ENCODE peak calls at places on chromosomes 3 and 15, in eight cellular contexts. L, I, B, P, V, Z, D and C are unnamed samples. For H3K4me1, the result is how much of the 10 kb centered on the place peaks cover.

GRCh38 chr15:69997701-69998273 is 99.9 kb downstream of the TLE3 start:
- DNase-seq in L (peak), I (peak), B (peak), P (no peak), V (no peak), Z (no peak), D (peak), C (no peak)

GRCh38 chr3:42752441-42752840 is 20.6 kb downstream of the CCDC13 start:
- DNase-seq in L (no peak), I (no peak), B (no peak), P (no peak), V (no peak), Z (peak), D (no peak), C (no peak)

GRCh38 chr15:50162988-50163718 is 18.8 kb upstream of the SLC27A2 start:
- DNase-seq in L (no peak), I (no peak), B (peak), P (no peak), V (no peak), Z (no peak), D (no peak), C (no peak)

GRCh38 chr15:75673426-75674247 is 25.9 kb downstream of the SNX33 start:
- DNase-seq in L (peak), I (peak), B (peak), P (peak), V (peak), Z (no peak), D (peak), C (peak)

GRCh38 chr3:134066539-134067310 is 37.0 kb upstream of the SLCO2A1 start:
- DNase-seq in L (peak), I (peak), B (no peak), P (no peak), V (no peak), Z (no peak), D (peak), C (no peak)

GRCh38 chr3:102018544-102018943 is 169.2 kb downstream of the NFKBIZ start:
- DNase-seq in L (no peak), I (no peak), B (no peak), P (no peak), V (no peak), Z (no peak), D (no peak), C (no peak)

GRCh38 chr15:32222716-32223115 is 180.4 kb downstream of the GOLGA8K start:
- DNase-seq in L (no peak), I (no peak), B (no peak), P (no peak), V (no peak), Z (no peak), D (no peak), C (peak)

GRCh38 chr3:133479895-133480669 is 80.2 kb downstream of the BFSP2 start:
- DNase-seq in L (no peak), I (peak), B (no peak), P (no peak), V (no peak), Z (no peak), D (peak), C (peak)

GRCh38 chr15:76339302-76340197 is 3.0 kb downstream of the ISL2 start:
- DNase-seq in L (no peak), I (no peak), B (no peak), P (no peak), V (no peak), Z (peak), D (no peak), C (no peak)

GRCh38 chr3:148173836-148174235 is 523.9 kb upstream of the AGTR1 start:
- DNase-seq in L (no peak), I (no peak), B (no peak), P (no peak), V (no peak), Z (no peak), D (no peak), C (no peak)

GRCh38 chr15:41115652-41116115 is 396 bp downstream of the INO80 start:
- DNase-seq in L (peak), I (peak), B (peak), P (peak), V (peak), Z (no peak), D (peak), C (peak)

GRCh38 chr3:197309528-197310361 is 11.3 kb upstream of the DLG1 start:
- DNase-seq in L (no peak), I (peak), B (peak), P (no peak), V (no peak), Z (no peak), D (no peak), C (no peak)

GRCh38 chr3:112366428-112366931 is 33.5 kb downstream of the CD200 start:
- DNase-seq in L (no peak), I (no peak), B (no peak), P (no peak), V (no peak), Z (no peak), D (no peak), C (no peak)

GRCh38 chr15:77012868-77013267 is 17.9 kb downstream of the PSTPIP1 start:
- DNase-seq in L (no peak), I (no peak), B (no peak), P (no peak), V (no peak), Z (no peak), D (no peak), C (no peak)

GRCh38 chr3:41419809-41420208 is 220.5 kb downstream of the CTNNB1 start:
- DNase-seq in L (no peak), I (no peak), B (no peak), P (no peak), V (no peak), Z (no peak), D (no peak), C (no peak)

GRCh38 chr15:50906954-50907865 is 1.3 kb upstream of the AP4E1 start:
- DNase-seq in L (no peak), I (peak), B (no peak), P (no peak), V (no peak), Z (no peak), D (peak), C (peak)

GRCh38 chr3:181239456-181239855 is 249.9 kb upstream of the DNAJC19 start:
- DNase-seq in L (no peak), I (no peak), B (no peak), P (no peak), V (no peak), Z (no peak), D (no peak), C (no peak)

GRCh38 chr3:189941679-189942078 is 179.0 kb downstream of the P3H2 start:
- DNase-seq in L (no peak), I (peak), B (peak), P (no peak), V (no peak), Z (no peak), D (no peak), C (peak)

GRCh38 chr3:197450295-197450694 is 105.5 kb downstream of the BDH1 start:
- DNase-seq in L (no peak), I (no peak), B (no peak), P (no peak), V (no peak), Z (no peak), D (no peak), C (no peak)

GRCh38 chr3:43621974-43622739 is at the start of gene ANO10:
- DNase-seq in L (peak), I (peak), B (peak), P (peak), V (peak), Z (peak), D (peak), C (peak)

GRCh38 chr3:175743733-175744400 is 884.7 kb downstream of the NAALADL2 start:
- DNase-seq in L (no peak), I (no peak), B (peak), P (no peak), V (no peak), Z (no peak), D (no peak), C (no peak)

GRCh38 chr15:80645494-80646065 is 49.5 kb upstream of the ABHD17C start:
- DNase-seq in L (no peak), I (no peak), B (peak), P (no peak), V (no peak), Z (no peak), D (no peak), C (no peak)

GRCh38 chr3:29384640-29385039 is 103.8 kb downstream of the RBMS3 start:
- DNase-seq in L (peak), I (peak), B (peak), P (no peak), V (peak), Z (no peak), D (no peak), C (peak)

GRCh38 chr3:64030741-64031140 is 7.4 kb upstream of the PSMD6 start:
- DNase-seq in L (peak), I (peak), B (peak), P (peak), V (peak), Z (peak), D (peak), C (peak)

GRCh38 chr3:125353128-125353527 is 22.0 kb downstream of the ZNF148 start:
- DNase-seq in L (no peak), I (no peak), B (no peak), P (no peak), V (no peak), Z (no peak), D (no peak), C (no peak)

GRCh38 chr3:79005084-79005483 is 762.7 kb downstream of the ROBO1 start:
- DNase-seq in L (no peak), I (no peak), B (peak), P (no peak), V (no peak), Z (no peak), D (no peak), C (no peak)

GRCh38 chr15:73996939-73997338 is 2.4 kb downstream of the PML start:
- DNase-seq in L (no peak), I (no peak), B (no peak), P (no peak), V (no peak), Z (no peak), D (no peak), C (no peak)

GRCh38 chr3:86990734-86991481 is at the start of gene VGLL3:
- DNase-seq in L (peak), I (peak), B (peak), P (peak), V (peak), Z (peak), D (peak), C (peak)

GRCh38 chr3:178405456-178405970 is 130.7 kb upstream of the KCNMB2 start:
- DNase-seq in L (no peak), I (no peak), B (peak), P (no peak), V (no peak), Z (no peak), D (no peak), C (no peak)

GRCh38 chr3:149611149-149611548 is 46.7 kb downstream of the WWTR1 start:
- DNase-seq in L (no peak), I (no peak), B (no peak), P (no peak), V (no peak), Z (no peak), D (no peak), C (no peak)

GRCh38 chr3:16936656-16937055 is 51.9 kb downstream of the PLCL2 start:
- DNase-seq in L (no peak), I (no peak), B (no peak), P (no peak), V (no peak), Z (no peak), D (no peak), C (no peak)
- H3K4me1 ChIP-seq in L (half or more), I (under half), B (under half), P (under half), V (under half), Z (under half), D (under half), C (under half)

GRCh38 chr3:172069473-172069872 is 30.1 kb downstream of the FNDC3B start:
- DNase-seq in L (no peak), I (no peak), B (no peak), P (peak), V (no peak), Z (no peak), D (no peak), C (no peak)

GRCh38 chr3:172067837-172068440 is 28.6 kb downstream of the FNDC3B start:
- DNase-seq in L (no peak), I (no peak), B (no peak), P (no peak), V (no peak), Z (no peak), D (no peak), C (no peak)

GRCh38 chr3:172070269-172070668 is 30.9 kb downstream of the FNDC3B start:
- DNase-seq in L (no peak), I (no peak), B (no peak), P (no peak), V (no peak), Z (no peak), D (no peak), C (no peak)

GRCh38 chr3:172070799-172071198 is 31.4 kb downstream of the FNDC3B start:
- DNase-seq in L (no peak), I (no peak), B (no peak), P (no peak), V (no peak), Z (no peak), D (no peak), C (no peak)

DNA sequence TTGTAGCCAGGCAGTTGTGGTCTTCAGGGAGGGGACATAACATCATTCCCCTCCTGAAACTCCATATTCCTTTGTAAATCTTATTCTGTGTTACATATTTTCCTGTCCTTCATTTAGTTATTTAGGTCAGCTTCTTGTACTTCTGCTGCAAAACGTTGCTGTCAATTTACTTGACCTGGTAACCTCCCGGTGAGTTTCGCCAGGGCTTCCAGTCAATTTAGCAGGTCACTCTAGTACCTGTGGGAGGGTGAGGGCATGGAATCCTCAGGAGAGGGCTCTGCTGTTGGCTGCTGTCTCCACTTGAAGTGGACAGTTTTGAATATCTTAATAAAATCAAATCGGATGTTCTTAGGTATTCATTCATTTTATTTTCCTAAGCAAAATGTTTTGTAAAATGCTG is 29.6 kb downstream of the FNDC3B start:
- DNase-seq in L (no peak), I (no peak), B (no peak), P (no peak), V (no peak), Z (no peak), D (no peak), C (no peak)
- H3K4me1 ChIP-seq in L (half or more), I (half or more), B (under half), P (under half), V (under half), Z (under half), D (under half), C (under half)

GRCh38 chr3:177122183-177122856 is 75.0 kb downstream of the TBL1XR1 start:
- DNase-seq in L (no peak), I (no peak), B (no peak), P (no peak), V (no peak), Z (no peak), D (no peak), C (no peak)

GRCh38 chr3:177114253-177114652 is 83.0 kb downstream of the TBL1XR1 start:
- DNase-seq in L (no peak), I (no peak), B (no peak), P (no peak), V (no peak), Z (no peak), D (no peak), C (no peak)

GRCh38 chr3:177124882-177125281 is 72.4 kb downstream of the TBL1XR1 start:
- DNase-seq in L (no peak), I (no peak), B (no peak), P (no peak), V (no peak), Z (no peak), D (no peak), C (no peak)

GRCh38 chr3:177123820-177124219 is 73.5 kb downstream of the TBL1XR1 start:
- DNase-seq in L (no peak), I (no peak), B (no peak), P (no peak), V (no peak), Z (no peak), D (no peak), C (no peak)

GRCh38 chr3:177119829-177120228 is 77.5 kb downstream of the TBL1XR1 start:
- DNase-seq in L (no peak), I (no peak), B (no peak), P (no peak), V (no peak), Z (no peak), D (no peak), C (no peak)
- H3K4me1 ChIP-seq in L (half or more), I (under half), B (under half), P (under half), V (under half), Z (under half), D (under half), C (under half)

DNA sequence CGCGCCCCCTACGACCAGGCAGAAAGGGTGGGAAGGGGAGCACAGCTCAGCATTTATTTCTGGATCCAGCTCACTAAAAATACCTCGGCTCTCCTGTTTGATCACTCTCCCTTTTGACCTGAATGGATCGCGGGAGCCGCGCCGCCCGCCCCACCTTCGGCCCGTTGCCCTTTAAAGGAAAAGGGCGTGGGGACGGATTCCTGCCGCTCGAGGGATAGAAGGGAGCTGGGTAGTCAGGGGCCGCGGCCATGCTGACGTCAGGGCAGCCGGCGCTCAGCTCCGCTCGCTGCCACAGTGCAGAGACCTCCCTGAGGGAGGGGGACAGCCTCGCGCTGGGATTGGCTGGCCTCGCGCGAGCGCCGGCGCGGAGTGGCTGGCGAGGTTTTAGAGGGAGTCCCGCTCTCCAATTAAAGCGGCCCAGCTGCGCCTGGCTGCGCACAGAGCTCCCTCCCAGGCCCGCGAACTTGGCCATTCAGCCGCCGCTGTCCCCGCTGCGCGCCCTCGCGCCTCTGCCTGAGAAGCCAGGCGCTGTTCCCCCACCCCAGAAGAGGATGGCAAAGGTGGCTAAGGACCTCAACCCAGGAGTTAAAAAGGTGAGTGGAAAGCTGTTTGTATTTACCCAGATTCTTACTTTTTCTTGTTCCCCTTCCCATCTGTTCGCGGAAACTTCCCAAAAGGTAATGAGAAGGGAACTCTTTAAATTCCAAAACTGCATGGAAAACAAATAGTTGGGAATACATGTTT is at the start of gene LMCD1:
- DNase-seq in L (peak), I (peak), B (peak), P (peak), V (peak), Z (peak), D (peak), C (peak)
- H3K4me1 ChIP-seq in L (half or more), I (under half), B (under half), P (under half), V (under half), Z (under half), D (under half), C (half or more)

GRCh38 chr3:50153782-50154475 is 1.2 kb upstream of the SEMA3F start:
- DNase-seq in L (no peak), I (no peak), B (no peak), P (no peak), V (no peak), Z (no peak), D (no peak), C (no peak)
- H3K4me1 ChIP-seq in L (under half), I (half or more), B (under half), P (under half), V (under half), Z (under half), D (under half), C (under half)

GRCh38 chr3:177106594-177106993 is 90.7 kb downstream of the TBL1XR1 start:
- DNase-seq in L (no peak), I (no peak), B (no peak), P (no peak), V (no peak), Z (no peak), D (no peak), C (no peak)

GRCh38 chr3:177106184-177106583 is 91.1 kb downstream of the TBL1XR1 start:
- DNase-seq in L (no peak), I (no peak), B (no peak), P (no peak), V (no peak), Z (no peak), D (no peak), C (no peak)

GRCh38 chr3:177105623-177106022 is 91.7 kb downstream of the TBL1XR1 start:
- DNase-seq in L (no peak), I (no peak), B (no peak), P (no peak), V (no peak), Z (no peak), D (no peak), C (no peak)

GRCh38 chr3:177102526-177102925 is 94.8 kb downstream of the TBL1XR1 start:
- DNase-seq in L (no peak), I (no peak), B (peak), P (no peak), V (no peak), Z (no peak), D (no peak), C (no peak)

GRCh38 chr3:177104299-177104992 is 92.8 kb downstream of the TBL1XR1 start:
- DNase-seq in L (no peak), I (no peak), B (no peak), P (no peak), V (no peak), Z (no peak), D (no peak), C (no peak)
- H3K4me1 ChIP-seq in L (half or more), I (under half), B (under half), P (under half), V (under half), Z (under half), D (under half), C (under half)

GRCh38 chr15:90562669-90563068 is 32.9 kb downstream of the CRTC3 start:
- DNase-seq in L (no peak), I (no peak), B (no peak), P (no peak), V (no peak), Z (no peak), D (no peak), C (no peak)
- H3K4me1 ChIP-seq in L (half or more), I (under half), B (under half), P (under half), V (under half), Z (under half), D (under half), C (under half)

DNA sequence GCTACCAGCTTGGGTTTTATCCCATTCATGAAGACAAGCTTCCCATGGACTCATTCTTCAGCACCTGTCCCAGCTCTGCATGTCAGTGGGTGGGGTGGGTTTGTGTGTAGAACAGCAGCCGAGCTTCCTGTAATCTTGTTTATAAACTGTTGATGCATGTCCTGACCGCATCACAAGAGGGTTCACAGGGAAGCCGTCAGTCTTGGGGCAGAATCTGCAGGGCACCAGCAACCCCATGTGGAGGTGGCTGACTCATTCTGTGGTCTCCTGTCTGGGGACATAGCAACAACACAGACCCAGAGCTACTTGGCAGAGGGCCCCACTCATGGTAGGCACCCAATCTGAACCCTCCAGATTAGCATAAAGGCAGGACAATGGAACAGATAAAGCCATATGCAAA is 35.6 kb downstream of the DAPK2 start:
- DNase-seq in L (peak), I (no peak), B (peak), P (no peak), V (no peak), Z (no peak), D (peak), C (peak)
- H3K4me1 ChIP-seq in L (half or more), I (under half), B (under half), P (under half), V (under half), Z (under half), D (under half), C (under half)